ENCODE peak calls at places on chromosomes 16 and 17, in four cellular contexts. J, R, Y and G are unnamed samples.

GRCh38 chr17:31413871-31414589 is 22.6 kb downstream of the RAB11FIP4 start:
- DNase-seq in J (peak; percentile 94), R (no peak), Y (no peak), G (no peak)

GRCh38 chr17:66724581-66725341 is 110.2 kb upstream of the CACNG5 start:
- DNase-seq in J (no peak), R (no peak), Y (no peak), G (no peak)

GRCh38 chr17:78168906-78169793 is 769 bp downstream of the SYNGR2 start:
- DNase-seq in J (peak; percentile 31), R (peak; percentile 61), Y (peak; percentile 75), G (peak; percentile 55)

GRCh38 chr16:49547448-49547847 is 173.8 kb downstream of the C16orf78 start:
- DNase-seq in J (no peak), R (no peak), Y (no peak), G (no peak)

GRCh38 chr17:58329035-58329807 is 626 bp upstream of the TSPOAP1 start:
- DNase-seq in J (no peak), R (peak; percentile 53), Y (peak; percentile 91), G (peak; percentile 69)

GRCh38 chr17:66518677-66519076 is 216.3 kb downstream of the PRKCA start:
- DNase-seq in J (no peak), R (no peak), Y (no peak), G (no peak)

GRCh38 chr16:28569011-28569410 is 15.3 kb downstream of the SGF29 start:
- DNase-seq in J (peak; percentile 82), R (no peak), Y (no peak), G (no peak)

GRCh38 chr17:1056761-1057160 is 59.8 kb downstream of the TIMM22 start:
- DNase-seq in J (no peak), R (no peak), Y (no peak), G (no peak)

GRCh38 chr16:66581246-66581952 is 2.1 kb downstream of the CMTM2 start:
- DNase-seq in J (peak; percentile 39), R (no peak), Y (no peak), G (no peak)

GRCh38 chr16:59702531-59702930 is 968.4 kb upstream of the GOT2 start:
- DNase-seq in J (no peak), R (no peak), Y (no peak), G (no peak)

GRCh38 chr17:27846042-27846655 is 45.8 kb upstream of the NOS2 start:
- DNase-seq in J (no peak), R (no peak), Y (no peak), G (peak; percentile 36)

GRCh38 chr17:4711671-4712111 is 1.3 kb downstream of the ARRB2 start:
- DNase-seq in J (no peak), R (peak; percentile 64), Y (no peak), G (no peak)

GRCh38 chr16:85995591-85996461 is 96.9 kb downstream of the IRF8 start:
- DNase-seq in J (no peak), R (no peak), Y (peak; percentile 67), G (no peak)

GRCh38 chr16:2048116-2048543 is 345 bp downstream of the TSC2 start:
- DNase-seq in J (no peak), R (no peak), Y (no peak), G (no peak)

GRCh38 chr17:76371656-76372628 is 12.5 kb upstream of the SPHK1 start:
- DNase-seq in J (peak; percentile 91), R (no peak), Y (peak; percentile 29), G (no peak)

GRCh38 chr16:84537431-84538151 is 33.1 kb upstream of the MEAK7 start:
- DNase-seq in J (no peak), R (no peak), Y (no peak), G (no peak)

GRCh38 chr17:42210046-42210445 is 15.8 kb upstream of the GHDC start:
- DNase-seq in J (no peak), R (no peak), Y (no peak), G (no peak)

GRCh38 chr16:82433042-82433441 is 193.7 kb upstream of the CDH13 start:
- DNase-seq in J (no peak), R (no peak), Y (no peak), G (no peak)

GRCh38 chr16:31242197-31242596 is 17.6 kb upstream of the ITGAM start:
- DNase-seq in J (no peak), R (no peak), Y (no peak), G (no peak)

GRCh38 chr16:81026429-81026828 is 9.2 kb upstream of the ATMIN start:
- DNase-seq in J (peak; percentile 68), R (no peak), Y (no peak), G (no peak)

GRCh38 chr17:61402978-61403845 is 3.6 kb downstream of the TBX2 start:
- DNase-seq in J (no peak), R (no peak), Y (no peak), G (no peak)

GRCh38 chr16:74480150-74481029 is 59.1 kb upstream of the CLEC18B start:
- DNase-seq in J (peak; percentile 34), R (peak; percentile 57), Y (no peak), G (no peak)

GRCh38 chr17:28549274-28550132 is 2.9 kb downstream of the UNC119 start:
- DNase-seq in J (no peak), R (no peak), Y (peak; percentile 75), G (peak; percentile 59)

GRCh38 chr16:67865318-67865717 is 7.5 kb upstream of the EDC4 start:
- DNase-seq in J (peak; percentile 56), R (no peak), Y (no peak), G (no peak)

GRCh38 chr16:12255473-12255872 is 278.9 kb downstream of the SNX29 start:
- DNase-seq in J (no peak), R (no peak), Y (no peak), G (no peak)

GRCh38 chr17:28763804-28764266 is 20.0 kb downstream of the TRAF4 start:
- DNase-seq in J (peak; percentile 58), R (peak; percentile 93), Y (peak; percentile 51), G (peak; percentile 69)

GRCh38 chr17:18108400-18109312 is at the start of gene MYO15A:
- DNase-seq in J (no peak), R (no peak), Y (no peak), G (no peak)

GRCh38 chr16:3542153-3542550 is 35.1 kb downstream of the NLRC3 start:
- DNase-seq in J (no peak), R (no peak), Y (no peak), G (no peak)

GRCh38 chr16:66335704-66336329 is 30.7 kb upstream of the CDH5 start:
- DNase-seq in J (no peak), R (no peak), Y (no peak), G (no peak)

GRCh38 chr16:89024546-89024945 is 47.5 kb upstream of the CBFA2T3 start:
- DNase-seq in J (no peak), R (no peak), Y (no peak), G (no peak)

GRCh38 chr17:28908640-28909098 is 5.8 kb upstream of the DHRS13 start:
- DNase-seq in J (peak; percentile 60), R (peak; percentile 69), Y (no peak), G (no peak)

GRCh38 chr17:1078062-1078711 is 81.3 kb downstream of the TIMM22 start:
- DNase-seq in J (no peak), R (no peak), Y (no peak), G (no peak)

GRCh38 chr17:50133769-50134099 is 3.8 kb upstream of the SAMD14 start:
- DNase-seq in J (no peak), R (no peak), Y (no peak), G (no peak)

GRCh38 chr16:24539850-24540484 is 601 bp downstream of the RBBP6 start:
- DNase-seq in J (peak; percentile 32), R (peak; percentile 41), Y (no peak), G (peak; percentile 74)

GRCh38 chr17:82948957-82949356 is 109.1 kb upstream of the ZNF750 start:
- DNase-seq in J (no peak), R (no peak), Y (no peak), G (no peak)

GRCh38 chr16:57803413-57803990 is 1.2 kb upstream of the KIFC3 start:
- DNase-seq in J (no peak), R (no peak), Y (no peak), G (no peak)

GRCh38 chr17:79913451-79913850 is 74.2 kb upstream of the CBX4 start:
- DNase-seq in J (no peak), R (no peak), Y (no peak), G (no peak)

GRCh38 chr17:6231886-6232767 is 161.9 kb downstream of the WSCD1 start:
- DNase-seq in J (no peak), R (no peak), Y (no peak), G (no peak)

GRCh38 chr17:77602062-77602746 is 356.3 kb upstream of the TNRC6C start:
- DNase-seq in J (peak; percentile 57), R (peak; percentile 89), Y (no peak), G (no peak)

GRCh38 chr16:54931757-54932660 is 1.3 kb downstream of the IRX5 start:
- DNase-seq in J (no peak), R (no peak), Y (no peak), G (no peak)